ENCODE peak calls at places on chromosomes 3 and 15, in ten cellular contexts. A, F, O, G, U, I, Q, B, P and E are unnamed samples.

GRCh38 chr15:57611938-57612337 is 20.2 kb downstream of the MYZAP start:
- DNase-seq in P (no peak), I (no peak), F (peak), B (no peak), U (no peak), G (no peak), Q (no peak), O (no peak), A (no peak), E (peak)

GRCh38 chr15:49293941-49294340 is 123.9 kb downstream of the GALK2 start:
- DNase-seq in F (no peak), A (no peak), U (no peak), P (no peak), G (no peak), B (no peak), O (no peak), I (no peak), Q (no peak), E (no peak)

GRCh38 chr3:67863869-67864268 is 209.5 kb upstream of the SUCLG2 start:
- DNase-seq in Q (no peak), F (no peak), P (peak), U (no peak), I (no peak), A (no peak), G (no peak), B (no peak), O (peak), E (peak)

GRCh38 chr3:80688814-80689213 is 921.0 kb upstream of the ROBO1 start:
- DNase-seq in Q (no peak), G (no peak), O (peak), F (no peak), P (no peak), B (no peak), U (no peak), A (no peak), I (no peak), E (peak)

GRCh38 chr3:53178246-53178645 is 17.2 kb downstream of the PRKCD start:
- DNase-seq in Q (no peak), F (no peak), I (no peak), G (no peak), O (no peak), U (no peak), B (no peak), A (no peak), P (no peak), E (no peak)

GRCh38 chr3:48119495-48120193 is 68.6 kb downstream of the CDC25A start:
- DNase-seq in F (no peak), Q (no peak), U (no peak), B (no peak), G (no peak), I (no peak), A (no peak), P (no peak), O (no peak), E (peak)

GRCh38 chr3:172357850-172358754 is 90.2 kb downstream of the GHSR start:
- DNase-seq in U (no peak), Q (no peak), A (no peak), O (no peak), F (no peak), I (no peak), G (no peak), B (no peak), P (no peak), E (no peak)

GRCh38 chr15:74196175-74196574 is 6.4 kb downstream of the STRA6 start:
- DNase-seq in B (no peak), P (no peak), O (no peak), U (no peak), F (no peak), A (no peak), G (no peak), Q (peak), I (no peak), E (peak)

GRCh38 chr3:72413228-72413627 is 435.0 kb downstream of the SHQ1 start:
- DNase-seq in B (no peak), P (no peak), F (peak), A (no peak), U (no peak), I (no peak), G (no peak), O (no peak), Q (no peak), E (no peak)

GRCh38 chr3:197202694-197203093 is 95.7 kb downstream of the DLG1 start:
- DNase-seq in G (no peak), F (no peak), Q (no peak), B (no peak), I (no peak), A (no peak), P (no peak), O (no peak), U (no peak), E (no peak)